ENCODE peak calls at places on chromosome 1, in eight cellular contexts. R is caudate nucleus; E is left ventricle myocardium superior; C is GM19239; G is activated naive CD4-positive, alpha-beta T cell; H is omental fat pad; L is head of caudate nucleus; B is CD8-positive, alpha-beta memory T cell. M is an unnamed sample.

GRCh38 chr1:168960595-168960994 is 145.9 kb upstream of the ATP1B1 start:
- DNase-seq in R (no peak), E (no peak), C (no peak), G (no peak), H (no peak), L (peak), B (no peak), M (no peak)

GRCh38 chr1:223216482-223217205 is 73.6 kb upstream of the TLR5 start:
- DNase-seq in R (no peak), E (no peak), C (no peak), G (no peak), H (no peak), L (no peak), B (no peak), M (peak)

GRCh38 chr1:162087118-162087517 is 17.6 kb downstream of the NOS1AP start:
- DNase-seq in R (no peak), E (no peak), C (no peak), G (no peak), H (no peak), L (no peak), B (no peak), M (no peak)

GRCh38 chr1:39406533-39407478 is 84.6 kb upstream of the BMP8A start:
- DNase-seq in R (no peak), E (no peak), C (no peak), G (no peak), H (no peak), L (no peak), B (no peak), M (no peak)

GRCh38 chr1:214493126-214493796 is 58.1 kb downstream of the PTPN14 start:
- DNase-seq in R (no peak), E (no peak), C (no peak), G (no peak), H (no peak), L (no peak), B (no peak), M (no peak)

GRCh38 chr1:55214903-55215193 is 316 bp downstream of the USP24 start:
- DNase-seq in R (no peak), E (no peak), C (no peak), G (no peak), H (no peak), L (no peak), B (no peak), M (peak)

GRCh38 chr1:79325705-79326104 is 319.2 kb upstream of the ADGRL4 start:
- DNase-seq in R (no peak), E (no peak), C (no peak), G (no peak), H (no peak), L (no peak), B (no peak), M (no peak)

GRCh38 chr1:159867322-159868064 is 5.0 kb upstream of the VSIG8 start:
- DNase-seq in R (no peak), E (peak), C (no peak), G (no peak), H (no peak), L (no peak), B (no peak), M (no peak)

GRCh38 chr1:161182214-161182613 is 4.9 kb upstream of the B4GALT3 start:
- DNase-seq in R (no peak), E (no peak), C (no peak), G (no peak), H (no peak), L (no peak), B (no peak), M (no peak)

GRCh38 chr1:234597894-234598293 is 12.1 kb downstream of the IRF2BP2 start:
- DNase-seq in R (no peak), E (no peak), C (peak), G (no peak), H (no peak), L (peak), B (peak), M (no peak)

GRCh38 chr1:223716302-223716862 is 4.0 kb downstream of the CAPN2 start:
- DNase-seq in R (no peak), E (no peak), C (peak), G (peak), H (no peak), L (no peak), B (peak), M (no peak)

GRCh38 chr1:229296541-229296941 is 25.6 kb downstream of the RAB4A start:
- DNase-seq in R (no peak), E (peak), C (no peak), G (no peak), H (no peak), L (no peak), B (no peak), M (no peak)

GRCh38 chr1:109370712-109371270 is 26.9 kb downstream of the SORT1 start:
- DNase-seq in R (no peak), E (no peak), C (no peak), G (no peak), H (no peak), L (no peak), B (no peak), M (no peak)

GRCh38 chr1:46616277-46617107 is at the start of gene MOB3C:
- DNase-seq in R (no peak), E (peak), C (peak), G (peak), H (peak), L (peak), B (peak), M (no peak)

GRCh38 chr1:19124273-19124672 is 85.8 kb downstream of the UBR4 start:
- DNase-seq in R (no peak), E (no peak), C (peak), G (no peak), H (no peak), L (no peak), B (no peak), M (no peak)

GRCh38 chr1:28056129-28056925 is 32.1 kb downstream of the EYA3 start:
- DNase-seq in R (no peak), E (no peak), C (no peak), G (peak), H (no peak), L (no peak), B (peak), M (no peak)

GRCh38 chr1:56374026-56374974 is 205.1 kb downstream of the PLPP3 start:
- DNase-seq in R (no peak), E (peak), C (no peak), G (no peak), H (no peak), L (no peak), B (no peak), M (no peak)

GRCh38 chr1:51330331-51331201 is at the start of gene TTC39A:
- DNase-seq in R (no peak), E (peak), C (peak), G (no peak), H (no peak), L (no peak), B (no peak), M (no peak)

GRCh38 chr1:223531742-223532341 is 133.7 kb downstream of the CAPN8 start:
- DNase-seq in R (no peak), E (peak), C (peak), G (no peak), H (peak), L (peak), B (peak), M (no peak)

M was measured in mesothelial cell of epicardium.